ENCODE peak calls at places on chromosomes 16 and 17, in six cellular contexts. One of them, this sample, is unnamed.
A peak's percentile ranks its signal among the peaks of the same experiment; 100 is the strongest.

GRCh38 chr17:9240659-9241370 is 219.5 kb downstream of the NTN1 start:
- DNase-seq in psoas muscle: peak; percentile 86
- DNase-seq in left ventricle myocardium inferior: peak; percentile 80
- DNase-seq in H1: peak; percentile 25
- DNase-seq in heart right ventricle: peak; percentile 74
- DNase-seq in H9: peak; percentile 86
- DNase-seq in this sample: no peak

GRCh38 chr17:29575511-29576213 is 7.2 kb downstream of the TP53I13 start:
- DNase-seq in heart right ventricle: no peak
- DNase-seq in H1: no peak
- DNase-seq in left ventricle myocardium inferior: peak; percentile 13
- DNase-seq in H9: peak; percentile 29
- DNase-seq in psoas muscle: no peak
- DNase-seq in this sample: no peak

GRCh38 chr16:75402174-75402820 is 31.0 kb downstream of the CFDP1 start:
- DNase-seq in H1: no peak
- DNase-seq in left ventricle myocardium inferior: no peak
- DNase-seq in psoas muscle: no peak
- DNase-seq in heart right ventricle: no peak
- DNase-seq in H9: no peak
- DNase-seq in this sample: no peak

GRCh38 chr16:82368041-82368440 is 198.0 kb upstream of the MPHOSPH6 start:
- DNase-seq in H9: peak; percentile 55
- DNase-seq in left ventricle myocardium inferior: peak; percentile 50
- DNase-seq in H1: no peak
- DNase-seq in heart right ventricle: peak; percentile 52
- DNase-seq in psoas muscle: peak; percentile 59
- DNase-seq in this sample: peak; percentile 11

GRCh38 chr17:36703860-36704266 is 102.5 kb downstream of the MRM1 start:
- DNase-seq in H9: peak; percentile 91
- DNase-seq in H1: no peak
- DNase-seq in psoas muscle: peak; percentile 67
- DNase-seq in heart right ventricle: peak; percentile 48
- DNase-seq in left ventricle myocardium inferior: peak; percentile 39
- DNase-seq in this sample: no peak

GRCh38 chr17:19897108-19897854 is 29.5 kb upstream of the ULK2 start:
- DNase-seq in psoas muscle: peak; percentile 65
- DNase-seq in H9: no peak
- DNase-seq in left ventricle myocardium inferior: peak; percentile 53
- DNase-seq in H1: no peak
- DNase-seq in heart right ventricle: peak; percentile 49
- DNase-seq in this sample: no peak

GRCh38 chr17:41835800-41836549 is at the start of gene NT5C3B:
- DNase-seq in H1: no peak
- DNase-seq in H9: peak; percentile 78
- DNase-seq in psoas muscle: peak; percentile 82
- DNase-seq in left ventricle myocardium inferior: peak; percentile 65
- DNase-seq in heart right ventricle: peak; percentile 71
- DNase-seq in this sample: no peak

GRCh38 chr17:61589990-61590389 is 1.0 kb downstream of the NACA2 start:
- DNase-seq in H1: no peak
- DNase-seq in psoas muscle: no peak
- DNase-seq in left ventricle myocardium inferior: no peak
- DNase-seq in H9: no peak
- DNase-seq in heart right ventricle: no peak
- DNase-seq in this sample: no peak

GRCh38 chr16:57775661-57776469 is 26.4 kb downstream of the KIFC3 start:
- DNase-seq in H1: peak; percentile 94
- DNase-seq in H9: peak; percentile 98
- DNase-seq in left ventricle myocardium inferior: no peak
- DNase-seq in psoas muscle: peak; percentile 85
- DNase-seq in heart right ventricle: no peak
- DNase-seq in this sample: peak; percentile 90

GRCh38 chr16:87569601-87570559 is 32.4 kb upstream of the JPH3 start:
- DNase-seq in heart right ventricle: no peak
- DNase-seq in H1: no peak
- DNase-seq in left ventricle myocardium inferior: no peak
- DNase-seq in H9: no peak
- DNase-seq in psoas muscle: no peak
- DNase-seq in this sample: no peak

GRCh38 chr16:73025506-73026131 is 22.3 kb downstream of the ZFHX3 start:
- DNase-seq in psoas muscle: peak; percentile 64
- DNase-seq in H1: no peak
- DNase-seq in heart right ventricle: no peak
- DNase-seq in left ventricle myocardium inferior: no peak
- DNase-seq in H9: no peak
- DNase-seq in this sample: no peak

GRCh38 chr16:74995986-74996385 is 2.8 kb upstream of the ZNRF1 start:
- DNase-seq in H1: no peak
- DNase-seq in H9: no peak
- DNase-seq in heart right ventricle: no peak
- DNase-seq in left ventricle myocardium inferior: no peak
- DNase-seq in psoas muscle: no peak
- DNase-seq in this sample: no peak

GRCh38 chr16:1770328-1771071 is 843 bp downstream of the NME3 start:
- DNase-seq in psoas muscle: peak; percentile 84
- DNase-seq in heart right ventricle: peak; percentile 75
- DNase-seq in H9: peak; percentile 77
- DNase-seq in H1: no peak
- DNase-seq in left ventricle myocardium inferior: peak; percentile 62
- DNase-seq in this sample: no peak

GRCh38 chr16:81885976-81886586 is 107.0 kb downstream of the PLCG2 start:
- DNase-seq in H1: peak; percentile 36
- DNase-seq in psoas muscle: no peak
- DNase-seq in heart right ventricle: no peak
- DNase-seq in left ventricle myocardium inferior: no peak
- DNase-seq in H9: peak; percentile 62
- DNase-seq in this sample: no peak

GRCh38 chr16:81537721-81538561 is 93.3 kb downstream of the CMIP start:
- DNase-seq in H1: no peak
- DNase-seq in H9: no peak
- DNase-seq in heart right ventricle: no peak
- DNase-seq in psoas muscle: no peak
- DNase-seq in left ventricle myocardium inferior: no peak
- DNase-seq in this sample: no peak

GRCh38 chr17:74161501-74161850 is 42.0 kb upstream of the RPL38 start:
- DNase-seq in H1: no peak
- DNase-seq in psoas muscle: no peak
- DNase-seq in left ventricle myocardium inferior: no peak
- DNase-seq in heart right ventricle: no peak
- DNase-seq in H9: peak; percentile 25
- DNase-seq in this sample: no peak

GRCh38 chr16:9489823-9490467 is 398.5 kb downstream of the HAPSTR1 start:
- DNase-seq in H1: no peak
- DNase-seq in left ventricle myocardium inferior: peak; percentile 66
- DNase-seq in H9: no peak
- DNase-seq in psoas muscle: no peak
- DNase-seq in heart right ventricle: peak; percentile 56
- DNase-seq in this sample: no peak

GRCh38 chr17:8494021-8494420 is 58.3 kb downstream of the NDEL1 start:
- DNase-seq in H1: no peak
- DNase-seq in left ventricle myocardium inferior: no peak
- DNase-seq in psoas muscle: no peak
- DNase-seq in H9: no peak
- DNase-seq in heart right ventricle: no peak
- DNase-seq in this sample: no peak

GRCh38 chr16:23124315-23124714 is 24.9 kb downstream of the USP31 start:
- DNase-seq in H1: no peak
- DNase-seq in heart right ventricle: no peak
- DNase-seq in psoas muscle: peak; percentile 73
- DNase-seq in left ventricle myocardium inferior: no peak
- DNase-seq in H9: no peak
- DNase-seq in this sample: no peak

GRCh38 chr17:75668489-75668888 is 1.4 kb downstream of the SAP30BP start:
- DNase-seq in left ventricle myocardium inferior: no peak
- DNase-seq in H1: no peak
- DNase-seq in heart right ventricle: no peak
- DNase-seq in psoas muscle: no peak
- DNase-seq in H9: no peak
- DNase-seq in this sample: no peak

GRCh38 chr17:7260601-7261376 is 1.5 kb downstream of the CLDN7 start:
- DNase-seq in H9: peak; percentile 89
- DNase-seq in H1: no peak
- DNase-seq in psoas muscle: peak; percentile 70
- DNase-seq in left ventricle myocardium inferior: no peak
- DNase-seq in heart right ventricle: no peak
- DNase-seq in this sample: no peak

GRCh38 chr16:22979038-22979437 is 165.1 kb downstream of the HS3ST2 start:
- DNase-seq in psoas muscle: no peak
- DNase-seq in left ventricle myocardium inferior: no peak
- DNase-seq in H9: no peak
- DNase-seq in heart right ventricle: no peak
- DNase-seq in H1: no peak
- DNase-seq in this sample: no peak

GRCh38 chr16:57281791-57282190 is 2.7 kb downstream of the PLLP start:
- DNase-seq in H9: no peak
- DNase-seq in left ventricle myocardium inferior: no peak
- DNase-seq in psoas muscle: no peak
- DNase-seq in H1: no peak
- DNase-seq in heart right ventricle: no peak
- DNase-seq in this sample: no peak

DNA sequence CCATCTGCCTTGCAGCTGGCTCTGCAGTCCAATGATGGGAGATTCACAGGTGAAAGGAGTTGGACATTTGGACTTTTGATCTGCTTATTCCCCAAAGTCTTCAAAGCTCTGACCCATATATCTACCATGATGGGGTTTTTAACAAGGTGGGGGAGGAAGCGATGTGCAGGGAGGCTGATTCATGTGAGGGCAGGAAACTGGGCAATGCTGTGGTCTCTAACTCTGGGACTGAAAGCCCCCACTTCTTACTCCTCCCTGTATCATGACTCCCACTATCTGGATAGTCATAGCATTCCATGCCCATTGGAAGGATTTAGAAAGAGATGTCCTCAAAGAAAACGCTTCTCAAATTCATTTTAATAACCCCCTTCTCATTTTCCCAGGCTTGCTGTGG is 16.3 kb downstream of the HOXB1 start:
- DNase-seq in heart right ventricle: no peak
- DNase-seq in H1: no peak
- DNase-seq in left ventricle myocardium inferior: no peak
- DNase-seq in H9: no peak
- DNase-seq in psoas muscle: no peak
- DNase-seq in this sample: no peak
- H3K27me3 ChIP-seq in heart right ventricle: peaks cover 88% of the 10 kb centered on the region
- H3K27me3 ChIP-seq in H1: no peaks in the 10 kb centered on the region
- H3K27me3 ChIP-seq in left ventricle myocardium inferior: peaks cover 100% of the 10 kb centered on the region
- H3K27me3 ChIP-seq in H9: no peaks in the 10 kb centered on the region
- H3K27me3 ChIP-seq in psoas muscle: peaks cover 5% of the 10 kb centered on the region
- H3K27me3 ChIP-seq in this sample: peaks cover under 1% of the 10 kb centered on the region

GRCh38 chr16:89863741-89864391 is 9.5 kb upstream of the TCF25 start:
- DNase-seq in H9: no peak
- DNase-seq in H1: no peak
- DNase-seq in psoas muscle: no peak
- DNase-seq in left ventricle myocardium inferior: peak; percentile 36
- DNase-seq in heart right ventricle: peak; percentile 35
- DNase-seq in this sample: no peak
- H3K27ac ChIP-seq in H9: no peak overlapping the region
- H3K27ac ChIP-seq in H1: no peak overlapping the region
- H3K27ac ChIP-seq in psoas muscle: peak overlapping the region; percentile 41
- H3K27ac ChIP-seq in left ventricle myocardium inferior: peak overlapping the region; percentile 83
- H3K27ac ChIP-seq in heart right ventricle: peak overlapping the region; percentile 87
- H3K27ac ChIP-seq in this sample: no peak overlapping the region

GRCh38 chr16:19338335-19338734 is 52.8 kb downstream of the CLEC19A start:
- DNase-seq in heart right ventricle: no peak
- DNase-seq in H9: no peak
- DNase-seq in H1: no peak
- DNase-seq in left ventricle myocardium inferior: no peak
- DNase-seq in psoas muscle: no peak
- DNase-seq in this sample: no peak
- H3K4me1 ChIP-seq in heart right ventricle: no peaks in the 10 kb centered on the region
- H3K4me1 ChIP-seq in H9: no peaks in the 10 kb centered on the region
- H3K4me1 ChIP-seq in H1: no peaks in the 10 kb centered on the region
- H3K4me1 ChIP-seq in left ventricle myocardium inferior: no peaks in the 10 kb centered on the region
- H3K4me1 ChIP-seq in psoas muscle: no peaks in the 10 kb centered on the region
- H3K4me1 ChIP-seq in this sample: no peaks in the 10 kb centered on the region

DNA sequence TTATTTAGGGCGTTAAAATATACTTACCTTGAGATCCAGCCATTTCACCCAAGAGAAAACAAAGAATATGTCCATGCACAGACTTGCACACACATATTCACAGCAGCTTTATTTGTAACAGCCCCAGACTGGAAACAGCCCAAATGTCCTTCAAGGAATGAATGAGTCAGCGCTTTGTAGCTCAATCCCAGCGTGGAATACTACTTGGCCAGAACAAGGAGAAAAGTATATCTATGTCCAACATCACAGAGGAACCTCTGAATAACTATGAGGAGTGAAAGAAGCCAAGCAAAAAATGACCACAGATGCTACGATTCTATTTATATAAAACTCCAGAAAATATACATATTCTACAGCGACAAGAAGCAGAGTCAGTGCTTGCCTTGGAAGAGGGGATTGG is 158.3 kb downstream of the ENGASE start:
- DNase-seq in heart right ventricle: no peak
- DNase-seq in H9: no peak
- DNase-seq in psoas muscle: no peak
- DNase-seq in H1: no peak
- DNase-seq in left ventricle myocardium inferior: no peak
- DNase-seq in this sample: no peak
- H3K27me3 ChIP-seq in heart right ventricle: peaks cover 22% of the 10 kb centered on the region
- H3K27me3 ChIP-seq in H9: no peaks in the 10 kb centered on the region
- H3K27me3 ChIP-seq in psoas muscle: peaks cover 7% of the 10 kb centered on the region
- H3K27me3 ChIP-seq in H1: no peaks in the 10 kb centered on the region
- H3K27me3 ChIP-seq in left ventricle myocardium inferior: peaks cover 69% of the 10 kb centered on the region
- H3K27me3 ChIP-seq in this sample: no peaks in the 10 kb centered on the region

This sample was measured in iPS DF 6.9.